ENCODE peak calls at places on chromosomes 16 and 17, in four cellular contexts. I, M, E and U are unnamed samples.

GRCh38 chr16:74201561-74201960 is 95.1 kb upstream of the PSMD7 start:
- DNase-seq in E (no peak), M (no peak), I (no peak), U (no peak)

GRCh38 chr17:74125160-74125559 is 78.3 kb upstream of the RPL38 start:
- DNase-seq in M (no peak), I (no peak), E (no peak), U (no peak)

GRCh38 chr17:46158323-46159296 is 34.6 kb downstream of the KANSL1 start:
- DNase-seq in I (no peak), M (no peak), E (no peak), U (no peak)

GRCh38 chr17:48048321-48049140 is at the start of gene NFE2L1:
- DNase-seq in I (peak), E (peak), M (peak), U (peak)

GRCh38 chr16:24568392-24568791 is 29.0 kb downstream of the RBBP6 start:
- DNase-seq in E (no peak), I (no peak), M (peak), U (no peak)

GRCh38 chr17:32588982-32589381 is 102.2 kb downstream of the CDK5R1 start:
- DNase-seq in E (peak), I (no peak), M (no peak), U (no peak)

GRCh38 chr17:13256545-13256944 is 238.7 kb upstream of the ELAC2 start:
- DNase-seq in E (no peak), I (no peak), M (no peak), U (no peak)

GRCh38 chr17:59754547-59754946 is 47.1 kb downstream of the VMP1 start:
- DNase-seq in E (peak), M (peak), I (no peak), U (no peak)

GRCh38 chr17:41863074-41863843 is 2.0 kb downstream of the KLHL11 start:
- DNase-seq in M (no peak), E (no peak), I (no peak), U (no peak)

GRCh38 chr16:53052519-53053501 is at the start of gene CHD9NB:
- DNase-seq in M (peak), E (peak), I (no peak), U (peak)
- TF ChIP-seq POLR2A in M (no peak), E (peak), I (no peak), U (peak)

DNA sequence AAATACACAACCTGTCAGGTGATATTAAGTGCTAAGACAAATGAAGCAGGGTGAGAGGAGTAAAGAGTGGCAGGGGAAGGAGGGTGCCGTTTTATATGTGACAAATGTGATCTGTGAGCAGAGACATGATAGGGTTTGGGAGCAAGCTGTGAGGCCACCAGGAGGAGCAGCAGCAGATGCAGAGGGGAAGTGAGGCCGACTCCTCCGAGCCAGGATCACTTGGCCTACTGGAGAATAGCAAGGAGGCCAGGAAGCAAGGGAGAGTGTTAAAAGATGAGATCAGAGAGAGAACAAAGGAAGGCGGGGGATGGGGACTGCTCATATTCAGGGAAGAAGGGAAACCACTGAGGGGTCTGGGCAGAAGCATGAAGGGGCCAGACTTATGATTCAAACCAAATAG is 129.4 kb downstream of the TANGO6 start:
- DNase-seq in E (no peak), M (peak), I (no peak), U (no peak)
- TF ChIP-seq POLR2A in E (no peak), M (no peak), I (no peak), U (no peak)

GRCh38 chr16:88811850-88812736 is at the start of gene APRT:
- DNase-seq in I (peak), E (peak), M (peak), U (peak)
- TF ChIP-seq POLR2A in I (peak), E (peak), M (peak), U (peak)

DNA sequence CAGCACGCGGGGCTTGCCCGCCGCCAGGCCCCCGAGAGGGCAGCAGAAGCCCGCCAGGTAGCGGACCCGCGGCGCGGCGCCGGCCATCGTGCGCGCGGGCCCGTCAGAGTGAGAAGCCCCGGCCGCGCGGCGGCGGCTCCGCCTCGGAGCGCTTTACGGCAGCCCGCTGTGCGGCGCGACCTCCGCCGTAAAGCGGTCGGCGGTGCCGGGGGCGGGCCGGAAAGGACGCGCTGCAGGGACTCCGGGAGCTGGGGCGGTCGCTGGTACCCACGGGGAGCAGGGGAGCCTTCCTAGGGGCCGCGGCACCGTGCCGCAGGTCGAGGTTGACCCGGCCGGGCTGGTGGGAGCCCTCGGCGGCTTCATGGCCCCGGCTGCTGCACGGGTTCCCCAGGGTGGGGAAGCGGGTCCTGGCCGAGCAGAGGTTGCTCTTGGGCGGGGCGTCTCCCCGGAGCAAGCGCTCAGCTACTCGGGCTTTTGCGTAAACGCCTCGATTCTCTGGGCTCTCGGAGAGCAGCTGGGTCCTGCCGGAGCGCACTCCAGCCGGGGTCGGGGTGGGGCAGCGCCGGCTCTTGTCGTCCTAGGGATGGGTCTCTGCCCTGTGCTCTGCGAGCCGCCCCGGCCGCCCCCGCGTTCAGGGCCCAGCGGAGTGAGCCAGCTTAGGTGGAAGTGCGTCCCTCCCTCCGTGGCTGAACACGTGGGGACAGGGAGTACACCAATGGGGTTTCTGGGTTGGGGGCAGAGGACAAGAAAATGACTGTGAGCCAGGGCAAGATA is at the start of gene FAAP100:
- DNase-seq in E (peak), M (peak), I (peak), U (peak)
- TF ChIP-seq POLR2A in E (peak), M (peak), I (peak), U (peak)

DNA sequence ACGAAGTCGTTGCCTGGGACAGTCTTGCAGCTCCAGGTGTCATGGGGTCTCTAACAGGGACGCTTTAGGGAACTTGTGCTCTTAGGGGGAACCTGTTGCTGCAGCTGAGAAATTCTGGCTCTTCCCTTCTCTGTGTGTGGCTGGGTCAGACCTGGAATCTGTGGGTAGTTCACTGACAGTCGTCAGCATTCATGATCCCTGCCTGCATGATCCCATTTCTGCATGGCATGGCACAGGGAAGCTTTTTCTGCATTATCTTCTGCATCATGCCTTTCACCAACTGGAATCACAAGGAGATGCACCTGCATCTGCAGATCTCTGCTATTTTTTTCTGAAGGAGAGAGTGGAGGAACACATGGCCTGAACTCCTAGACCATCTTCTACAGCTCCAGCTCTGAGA is 85.6 kb downstream of the SOX9 start:
- DNase-seq in I (no peak), M (no peak), E (no peak), U (no peak)
- TF ChIP-seq POLR2A in I (no peak), M (no peak), E (no peak), U (no peak)

GRCh38 chr17:21194210-21194609 is 19.8 kb downstream of the TMEM11 start:
- DNase-seq in E (no peak), M (no peak), I (peak), U (no peak)

GRCh38 chr17:21193031-21193430 is 20.9 kb downstream of the TMEM11 start:
- DNase-seq in I (no peak), M (no peak), E (no peak), U (no peak)

GRCh38 chr17:21189361-21189760 is 24.6 kb downstream of the TMEM11 start:
- DNase-seq in I (no peak), M (no peak), E (no peak), U (no peak)

GRCh38 chr17:21190078-21190477 is 23.9 kb downstream of the TMEM11 start:
- DNase-seq in M (no peak), I (no peak), E (no peak), U (no peak)

GRCh38 chr17:21191698-21192097 is 22.3 kb downstream of the TMEM11 start:
- DNase-seq in I (no peak), E (no peak), M (no peak), U (no peak)
- TF ChIP-seq POLR2A in I (no peak), E (no peak), M (no peak), U (no peak)

GRCh38 chr16:9098377-9099090 is 7.1 kb downstream of the HAPSTR1 start:
- DNase-seq in E (no peak), I (no peak), M (no peak), U (no peak)

GRCh38 chr16:9095998-9096397 is 4.6 kb downstream of the HAPSTR1 start:
- DNase-seq in E (no peak), I (no peak), M (no peak), U (no peak)

GRCh38 chr16:9096416-9096952 is 5.0 kb downstream of the HAPSTR1 start:
- DNase-seq in I (no peak), E (no peak), M (no peak), U (no peak)

GRCh38 chr16:9097266-9098219 is 6.1 kb downstream of the HAPSTR1 start:
- DNase-seq in I (no peak), E (no peak), M (no peak), U (no peak)

GRCh38 chr16:9099131-9099625 is 7.7 kb downstream of the HAPSTR1 start:
- DNase-seq in M (peak), E (no peak), I (no peak), U (no peak)
- TF ChIP-seq POLR2A in M (no peak), E (no peak), I (no peak), U (no peak)

DNA sequence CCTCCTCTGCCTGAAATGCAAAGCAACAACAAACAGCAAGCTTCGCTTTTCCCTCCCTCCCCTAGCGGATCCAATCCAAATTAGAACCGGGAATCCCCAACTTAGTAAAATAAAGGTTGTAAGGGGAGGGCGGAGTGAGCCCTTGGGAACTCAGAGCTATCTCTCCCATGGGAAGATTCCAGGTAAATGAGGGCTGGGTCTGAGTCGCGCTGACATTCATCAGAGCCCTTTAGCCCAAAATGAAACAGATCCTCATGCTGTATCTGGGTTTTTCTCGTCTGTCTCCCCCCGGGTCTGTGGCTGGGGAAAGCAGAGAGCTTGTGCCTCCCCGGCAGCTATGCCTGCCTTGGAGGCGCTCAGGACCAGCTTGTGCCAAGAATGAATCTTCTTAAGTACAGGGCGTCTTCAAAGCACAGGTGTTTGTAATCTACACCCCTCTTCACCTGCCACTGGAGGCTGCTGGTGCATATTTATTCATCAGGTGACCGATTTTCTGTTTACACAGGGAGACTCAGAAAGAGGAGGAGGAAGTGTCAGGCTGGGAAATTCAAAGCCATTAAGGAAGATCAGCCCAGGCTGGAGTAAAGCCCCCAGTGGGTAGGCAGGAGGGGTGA is 55.0 kb upstream of the GSE1 start:
- DNase-seq in M (no peak), E (no peak), I (no peak), U (no peak)
- TF ChIP-seq POLR2A in M (no peak), E (no peak), I (no peak), U (no peak)